ENCODE peak calls at places on chromosomes 13 and 19, in seven cellular contexts. F, D, S, E, X, T and M are unnamed samples.

GRCh38 chr13:33134213-33134612 is 118.0 kb downstream of the KL start:
- DNase-seq in F (no peak), D (no peak), S (no peak), E (no peak), X (no peak), T (no peak), M (no peak)

GRCh38 chr19:29671393-29672076 is 6.3 kb downstream of the PLEKHF1 start:
- DNase-seq in F (peak), D (no peak), S (peak), E (no peak), X (peak), T (peak), M (no peak)

GRCh38 chr13:98507060-98507797 is 69.7 kb downstream of the STK24 start:
- DNase-seq in F (no peak), D (peak), S (peak), E (peak), X (peak), T (peak), M (no peak)

GRCh38 chr19:40601061-40601973 is at the start of gene LTBP4:
- DNase-seq in F (no peak), D (peak), S (no peak), E (peak), X (peak), T (peak), M (no peak)

GRCh38 chr19:2294377-2295335 is 12.7 kb upstream of the PEAK3 start:
- DNase-seq in F (no peak), D (peak), S (no peak), E (no peak), X (no peak), T (peak), M (no peak)

GRCh38 chr13:23558675-23559536 is 11.3 kb upstream of the TNFRSF19 start:
- DNase-seq in F (no peak), D (peak), S (peak), E (no peak), X (no peak), T (peak), M (peak)

GRCh38 chr13:25292301-25292700 is 5.0 kb upstream of the MTMR6 start:
- DNase-seq in F (no peak), D (peak), S (peak), E (peak), X (no peak), T (peak), M (no peak)

GRCh38 chr19:46386996-46387712 is 26.2 kb downstream of the CCDC8 start:
- DNase-seq in F (no peak), D (no peak), S (no peak), E (no peak), X (no peak), T (no peak), M (no peak)

GRCh38 chr13:113996912-113997745 is 23.3 kb upstream of the C13orf46 start:
- DNase-seq in F (no peak), D (no peak), S (peak), E (no peak), X (no peak), T (no peak), M (no peak)

GRCh38 chr13:102978168-102978567 is 88.0 kb downstream of the SLC10A2 start:
- DNase-seq in F (no peak), D (no peak), S (no peak), E (no peak), X (no peak), T (no peak), M (no peak)

GRCh38 chr13:63636231-63636993 is 2220.8 kb upstream of the PCDH20 start:
- DNase-seq in F (no peak), D (no peak), S (peak), E (no peak), X (peak), T (no peak), M (peak)

GRCh38 chr13:112983428-112984196 is 14.6 kb downstream of the MCF2L start:
- DNase-seq in F (no peak), D (peak), S (no peak), E (peak), X (no peak), T (no peak), M (no peak)

GRCh38 chr13:30577381-30577780 is 40.3 kb upstream of the USPL1 start:
- DNase-seq in F (no peak), D (no peak), S (peak), E (no peak), X (no peak), T (peak), M (peak)

GRCh38 chr13:41060723-41061074 is 610 bp upstream of the WBP4 start:
- DNase-seq in F (peak), D (peak), S (peak), E (peak), X (peak), T (peak), M (peak)

GRCh38 chr19:40803857-40804782 is 5.1 kb downstream of the EGLN2 start:
- DNase-seq in F (no peak), D (no peak), S (peak), E (peak), X (peak), T (no peak), M (no peak)

GRCh38 chr13:87661471-87661870 is 9.7 kb upstream of the SLITRK5 start:
- DNase-seq in F (no peak), D (no peak), S (peak), E (no peak), X (no peak), T (peak), M (no peak)

GRCh38 chr19:51364200-51365106 is 1.7 kb downstream of the ETFB start:
- DNase-seq in F (no peak), D (no peak), S (peak), E (no peak), X (no peak), T (no peak), M (no peak)

GRCh38 chr19:56683119-56683518 is 11.6 kb upstream of the ZNF835 start:
- DNase-seq in F (no peak), D (no peak), S (no peak), E (no peak), X (no peak), T (no peak), M (no peak)

GRCh38 chr19:48656840-48657474 is 11.0 kb upstream of the CA11 start:
- DNase-seq in F (no peak), D (no peak), S (peak), E (no peak), X (peak), T (peak), M (no peak)

GRCh38 chr19:49331616-49332055 is 3.6 kb upstream of the CD37 start:
- DNase-seq in F (no peak), D (peak), S (peak), E (peak), X (peak), T (peak), M (peak)

GRCh38 chr13:113579686-113580085 is 4.9 kb upstream of the TFDP1 start:
- DNase-seq in F (no peak), D (no peak), S (no peak), E (no peak), X (peak), T (no peak), M (no peak)

GRCh38 chr13:46160474-46161066 is 21.4 kb downstream of the LCP1 start:
- DNase-seq in F (no peak), D (peak), S (peak), E (no peak), X (peak), T (peak), M (peak)

GRCh38 chr19:45098521-45099464 is 5.8 kb downstream of the PPP1R37 start:
- DNase-seq in F (no peak), D (no peak), S (no peak), E (no peak), X (peak), T (peak), M (no peak)

GRCh38 chr19:33720691-33721682 is 75.7 kb upstream of the KCTD15 start:
- DNase-seq in F (no peak), D (no peak), S (no peak), E (no peak), X (peak), T (no peak), M (no peak)

GRCh38 chr19:49106648-49107135 is 7.5 kb upstream of the LIN7B start:
- DNase-seq in F (no peak), D (peak), S (peak), E (peak), X (peak), T (peak), M (peak)

GRCh38 chr13:92806215-92806614 is 420.4 kb upstream of the GPC6 start:
- DNase-seq in F (no peak), D (no peak), S (peak), E (peak), X (no peak), T (peak), M (no peak)

GRCh38 chr13:114004416-114005205 is 30.7 kb upstream of the C13orf46 start:
- DNase-seq in F (no peak), D (no peak), S (no peak), E (no peak), X (no peak), T (peak), M (no peak)

GRCh38 chr19:2613507-2614295 is 88.8 kb downstream of the GNG7 start:
- DNase-seq in F (no peak), D (peak), S (peak), E (no peak), X (peak), T (peak), M (no peak)

GRCh38 chr13:108213946-108214345 is 1.4 kb downstream of the LIG4 start:
- DNase-seq in F (no peak), D (no peak), S (peak), E (no peak), X (no peak), T (peak), M (no peak)

GRCh38 chr19:55245236-55245904 is 13.4 kb downstream of the PPP6R1 start:
- DNase-seq in F (no peak), D (no peak), S (no peak), E (no peak), X (no peak), T (no peak), M (no peak)

GRCh38 chr19:39507715-39508364 is 7.1 kb upstream of the SELENOV start:
- DNase-seq in F (no peak), D (no peak), S (no peak), E (no peak), X (no peak), T (no peak), M (no peak)

GRCh38 chr13:60226507-60226906 is 62.8 kb upstream of the DIAPH3 start:
- DNase-seq in F (no peak), D (peak), S (peak), E (no peak), X (peak), T (peak), M (peak)

GRCh38 chr19:17684256-17684655 is 3.9 kb downstream of the UNC13A start:
- DNase-seq in F (no peak), D (no peak), S (no peak), E (no peak), X (no peak), T (no peak), M (no peak)

GRCh38 chr19:17687141-17687856 is 855 bp downstream of the UNC13A start:
- DNase-seq in F (no peak), D (peak), S (no peak), E (no peak), X (peak), T (no peak), M (no peak)

GRCh38 chr19:17686592-17687042 is 1.5 kb downstream of the UNC13A start:
- DNase-seq in F (no peak), D (peak), S (peak), E (peak), X (peak), T (peak), M (peak)

GRCh38 chr19:17686027-17686511 is 2.1 kb downstream of the UNC13A start:
- DNase-seq in F (no peak), D (peak), S (no peak), E (no peak), X (no peak), T (peak), M (no peak)

DNA sequence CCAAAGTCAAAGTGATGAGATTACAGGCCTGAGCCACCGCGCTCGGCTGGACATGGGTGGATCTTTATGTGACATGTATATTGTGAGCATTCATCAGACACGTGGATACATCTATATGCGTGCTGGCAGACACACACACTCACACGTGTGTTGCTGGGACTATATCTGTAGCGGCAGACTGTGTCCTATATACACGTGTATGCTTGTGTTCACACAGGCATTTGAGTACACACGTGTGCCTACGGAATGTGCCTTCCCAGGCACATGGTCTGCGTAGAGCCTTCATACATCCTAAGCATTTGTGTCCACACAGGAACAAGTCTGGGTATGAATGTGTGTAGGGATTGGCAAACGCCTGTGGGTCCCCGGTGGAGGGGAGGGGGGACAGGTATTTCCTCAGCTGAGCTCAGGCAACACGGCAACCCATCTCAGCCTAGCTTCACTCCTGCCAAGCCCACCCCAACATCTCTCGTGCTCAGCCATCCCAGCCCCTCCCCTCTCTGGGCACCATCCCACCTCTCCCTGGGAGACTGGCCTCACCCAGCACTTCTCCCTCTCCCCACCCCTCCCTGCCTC is 2.6 kb downstream of the UNC13A start:
- DNase-seq in F (no peak), D (no peak), S (no peak), E (no peak), X (peak), T (no peak), M (no peak)
- H3K27ac ChIP-seq in F (no peak), D (no peak), S (no peak), E (no peak), X (no peak), T (no peak), M (peak)

DNA sequence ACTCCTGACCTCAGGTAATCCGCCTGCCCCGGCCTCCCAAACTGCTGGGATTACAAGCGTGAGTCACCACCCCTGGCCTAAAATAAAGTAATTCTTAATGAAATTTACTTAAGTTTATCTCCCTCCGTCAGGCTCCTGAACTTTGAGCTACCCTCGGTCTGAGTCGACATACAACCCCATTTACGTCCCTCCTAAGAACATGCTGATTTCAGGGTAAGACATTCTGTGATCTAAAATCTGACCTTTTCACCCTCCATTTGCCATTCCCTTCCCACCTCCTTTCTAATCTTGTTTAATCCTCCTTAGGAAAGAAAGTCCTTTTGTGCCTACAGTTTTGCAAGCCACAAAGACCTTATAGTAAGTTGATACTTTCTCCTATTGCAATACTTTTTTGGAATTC is 143.4 kb downstream of the ZNF737 start:
- DNase-seq in F (no peak), D (no peak), S (no peak), E (no peak), X (no peak), T (no peak), M (no peak)
- H3K27ac ChIP-seq in F (no peak), D (no peak), S (no peak), E (no peak), X (no peak), T (no peak), M (no peak)

DNA sequence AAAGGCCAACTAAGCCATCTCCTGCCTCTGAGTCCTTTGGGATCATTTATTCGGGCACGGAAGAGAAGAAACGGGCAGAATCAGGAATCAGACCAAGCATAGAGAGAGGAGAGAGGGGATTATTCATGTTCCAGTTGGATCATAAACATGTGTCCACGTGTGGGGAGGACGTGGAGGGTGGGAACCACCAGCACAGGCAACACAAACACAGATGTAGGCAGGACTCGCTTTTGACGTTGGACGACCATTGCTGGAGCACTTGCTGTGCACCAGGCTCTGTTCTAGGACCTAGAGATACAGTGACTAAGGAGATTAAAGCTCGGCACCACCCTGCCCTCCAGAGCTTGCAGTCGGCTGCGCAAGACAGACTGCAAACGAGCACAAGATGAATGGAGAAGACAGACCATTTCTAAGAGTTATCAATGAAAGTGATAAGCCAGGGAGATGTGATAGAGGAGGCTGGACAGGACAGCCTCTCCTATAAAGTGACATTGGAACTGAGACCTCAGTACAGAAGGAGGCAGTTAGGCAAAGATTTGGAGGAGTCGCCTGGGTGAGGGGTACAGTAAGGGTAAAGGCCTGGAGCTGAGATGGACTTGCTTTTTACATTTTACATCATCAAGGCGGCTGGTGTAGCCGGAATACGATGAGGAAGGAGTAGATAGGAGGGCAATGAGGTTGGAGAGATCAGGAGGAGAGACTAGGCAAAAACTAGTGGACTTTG is 716 bp downstream of the SH2D3A start:
- DNase-seq in F (no peak), D (no peak), S (no peak), E (no peak), X (peak), T (no peak), M (no peak)
- H3K27ac ChIP-seq in F (no peak), D (no peak), S (peak), E (peak), X (no peak), T (no peak), M (peak)

DNA sequence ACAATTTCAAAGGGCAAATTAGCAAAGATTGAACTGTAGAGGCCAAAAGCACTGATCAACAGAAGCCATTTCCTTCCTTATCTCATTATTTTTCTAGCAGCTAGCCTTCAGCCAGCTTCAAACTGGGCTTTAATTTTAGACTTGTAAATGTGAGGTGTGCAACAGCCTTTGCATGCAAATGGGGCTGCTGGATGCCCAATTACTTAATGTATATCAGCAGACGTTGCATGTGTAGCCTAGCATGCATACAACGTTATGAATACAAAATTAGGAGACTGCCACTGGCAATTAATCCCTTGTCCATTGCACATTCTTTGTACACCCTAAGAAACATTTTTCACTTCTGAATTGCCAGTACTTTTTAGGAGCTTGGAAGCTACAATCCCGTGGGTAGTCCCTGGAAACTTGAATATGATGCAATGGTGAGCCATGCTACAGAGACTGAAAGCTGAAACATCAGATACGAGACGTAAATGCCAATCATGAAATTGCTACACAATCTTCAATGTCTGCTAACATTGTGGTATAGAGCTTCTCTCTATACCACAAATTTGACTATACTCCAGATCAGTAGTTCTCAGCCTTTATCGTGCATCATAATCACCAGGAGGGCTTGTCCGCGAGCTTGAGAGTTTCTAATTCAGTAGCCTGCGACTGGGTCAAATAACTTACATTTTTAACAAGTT is 20.2 kb downstream of the EPSTI1 start:
- DNase-seq in F (no peak), D (no peak), S (no peak), E (no peak), X (no peak), T (peak), M (no peak)
- H3K27ac ChIP-seq in F (no peak), D (no peak), S (no peak), E (no peak), X (no peak), T (no peak), M (no peak)

GRCh38 chr19:10887616-10888367 is 16.4 kb downstream of the CARM1 start:
- DNase-seq in F (no peak), D (no peak), S (no peak), E (no peak), X (peak), T (no peak), M (no peak)
- H3K27ac ChIP-seq in F (no peak), D (peak), S (no peak), E (no peak), X (peak), T (no peak), M (peak)

GRCh38 chr13:110405597-110406450 is 98.7 kb downstream of the COL4A2 start:
- DNase-seq in F (no peak), D (no peak), S (no peak), E (no peak), X (no peak), T (peak), M (no peak)
- H3K27ac ChIP-seq in F (peak), D (peak), S (no peak), E (peak), X (no peak), T (peak), M (no peak)

GRCh38 chr13:42746846-42747245 is 34.5 kb upstream of the FAM216B start:
- DNase-seq in F (no peak), D (no peak), S (peak), E (no peak), X (no peak), T (peak), M (no peak)

GRCh38 chr13:42751693-42752092 is 29.7 kb upstream of the FAM216B start:
- DNase-seq in F (no peak), D (no peak), S (no peak), E (no peak), X (no peak), T (no peak), M (no peak)

GRCh38 chr13:42745655-42746054 is 35.7 kb upstream of the FAM216B start:
- DNase-seq in F (no peak), D (no peak), S (no peak), E (no peak), X (no peak), T (peak), M (no peak)

GRCh38 chr13:42750858-42751257 is 30.5 kb upstream of the FAM216B start:
- DNase-seq in F (no peak), D (no peak), S (no peak), E (no peak), X (no peak), T (no peak), M (no peak)

GRCh38 chr13:42747399-42747873 is 33.9 kb upstream of the FAM216B start:
- DNase-seq in F (no peak), D (no peak), S (peak), E (no peak), X (no peak), T (peak), M (no peak)
- H3K27ac ChIP-seq in F (no peak), D (no peak), S (peak), E (no peak), X (no peak), T (peak), M (no peak)